ENCODE peak calls at places on chromosomes 4 and X, in six cellular contexts. L is SJSA1; O is GM04504; R is HFF-Myc; P is activated CD4-positive, alpha-beta T cell treated with anti-CD3 and anti-CD28 coated beads for 36 hours; G is dorsolateral prefrontal cortex. J is an unnamed sample.

GRCh38 chr4:153418114-153418513 is 48.0 kb upstream of the TMEM131L start:
- DNase-seq in L (no peak), O (no peak), R (no peak), P (no peak), G (no peak), J (no peak)

GRCh38 chrX:132751043-132751690 is 207.3 kb downstream of the HS6ST2 start:
- DNase-seq in L (no peak), O (no peak), R (no peak), P (no peak), G (no peak), J (no peak)

GRCh38 chr4:7262134-7262533 is 69.8 kb downstream of the SORCS2 start:
- DNase-seq in L (no peak), O (no peak), R (no peak), P (no peak), G (no peak), J (no peak)

GRCh38 chr4:17597517-17597916 is 16.9 kb upstream of the MED28 start:
- DNase-seq in L (no peak), O (no peak), R (no peak), P (peak; percentile 21), G (no peak), J (no peak)

GRCh38 chr4:107408968-107409367 is 311.1 kb downstream of the PAPSS1 start:
- DNase-seq in L (no peak), O (no peak), R (no peak), P (no peak), G (no peak), J (no peak)

GRCh38 chr4:55159851-55160250 is 34.5 kb upstream of the KDR start:
- DNase-seq in L (no peak), O (no peak), R (no peak), P (no peak), G (no peak), J (no peak)

GRCh38 chrX:152817082-152817744 is 13.3 kb downstream of the CETN2 start:
- DNase-seq in L (no peak), O (no peak), R (no peak), P (peak; percentile 42), G (peak; percentile 21), J (no peak)

GRCh38 chrX:38807873-38808272 is 6.6 kb downstream of the MID1IP1 start:
- DNase-seq in L (no peak), O (no peak), R (no peak), P (no peak), G (no peak), J (no peak)

GRCh38 chr4:30866444-30866843 is 146.3 kb downstream of the PCDH7 start:
- DNase-seq in L (no peak), O (no peak), R (no peak), P (no peak), G (no peak), J (no peak)

GRCh38 chr4:172996571-172997216 is 171.9 kb upstream of the GALNT7 start:
- DNase-seq in L (no peak), O (no peak), R (no peak), P (peak; percentile 10), G (no peak), J (no peak)

GRCh38 chr4:3760833-3761232 is 5.4 kb upstream of the ADRA2C start:
- DNase-seq in L (no peak), O (no peak), R (no peak), P (no peak), G (no peak), J (no peak)

GRCh38 chr4:85901500-85901899 is 426.6 kb downstream of the ARHGAP24 start:
- DNase-seq in L (no peak), O (peak; percentile 40), R (no peak), P (no peak), G (no peak), J (no peak)

GRCh38 chrX:150257348-150258175 is 105.6 kb upstream of the MAMLD1 start:
- DNase-seq in L (no peak), O (no peak), R (no peak), P (no peak), G (no peak), J (peak; percentile 54)

GRCh38 chr4:151530783-151531182 is 121.8 kb downstream of the FHIP1A start:
- DNase-seq in L (no peak), O (no peak), R (no peak), P (no peak), G (no peak), J (no peak)

GRCh38 chrX:20596856-20597255 is 330.1 kb upstream of the RPS6KA3 start:
- DNase-seq in L (no peak), O (no peak), R (no peak), P (no peak), G (no peak), J (no peak)

GRCh38 chr4:64738240-64738639 is 329.0 kb upstream of the TECRL start:
- DNase-seq in L (no peak), O (no peak), R (no peak), P (no peak), G (no peak), J (no peak)

GRCh38 chrX:153703036-153703370 is 15.3 kb downstream of the SLC6A8 start:
- DNase-seq in L (no peak), O (no peak), R (no peak), P (no peak), G (no peak), J (no peak)

GRCh38 chr4:73308286-73308685 is 49.7 kb upstream of the ANKRD17 start:
- DNase-seq in L (no peak), O (no peak), R (no peak), P (no peak), G (peak; percentile 10), J (no peak)

GRCh38 chr4:55445921-55446577 is 50.3 kb downstream of the TMEM165 start:
- DNase-seq in L (peak; percentile 60), O (peak; percentile 59), R (peak; percentile 22), P (no peak), G (no peak), J (no peak)

GRCh38 chr4:147453561-147454141 is 27.2 kb upstream of the EDNRA start:
- DNase-seq in L (no peak), O (no peak), R (peak; percentile 16), P (no peak), G (no peak), J (no peak)

GRCh38 chr4:139934336-139934735 is 219.6 kb downstream of the MAML3 start:
- DNase-seq in L (no peak), O (no peak), R (no peak), P (no peak), G (no peak), J (no peak)

GRCh38 chr4:183118585-183118984 is 19.5 kb downstream of the WWC2 start:
- DNase-seq in L (peak; percentile 87), O (peak; percentile 87), R (no peak), P (no peak), G (no peak), J (no peak)

GRCh38 chr4:53917719-53918118 is 146.7 kb downstream of the CHIC2 start:
- DNase-seq in L (no peak), O (no peak), R (no peak), P (no peak), G (no peak), J (no peak)

GRCh38 chr4:7905461-7905915 is 34.2 kb downstream of the AFAP1 start:
- DNase-seq in L (no peak), O (peak; percentile 85), R (peak; percentile 20), P (no peak), G (no peak), J (no peak)

GRCh38 chrX:112513154-112513553 is 166.6 kb downstream of the LHFPL1 start:
- DNase-seq in L (no peak), O (peak; percentile 2), R (no peak), P (no peak), G (no peak), J (no peak)

GRCh38 chr4:4761128-4761991 is 98.1 kb upstream of the MSX1 start:
- DNase-seq in L (no peak), O (no peak), R (no peak), P (peak; percentile 6), G (no peak), J (no peak)

GRCh38 chr4:3388461-3389185 is 53.1 kb upstream of the HGFAC start:
- DNase-seq in L (no peak), O (peak; percentile 74), R (peak; percentile 14), P (no peak), G (no peak), J (no peak)

GRCh38 chrX:29922607-29923006 is 292.8 kb upstream of the MAGEB2 start:
- DNase-seq in L (no peak), O (no peak), R (no peak), P (no peak), G (no peak), J (no peak)

GRCh38 chr4:31234494-31234893 is 514.3 kb downstream of the PCDH7 start:
- DNase-seq in L (no peak), O (no peak), R (no peak), P (no peak), G (no peak), J (no peak)

GRCh38 chrX:40109288-40110008 is 11.7 kb upstream of the BCOR start:
- DNase-seq in L (peak; percentile 65), O (no peak), R (no peak), P (no peak), G (no peak), J (no peak)

GRCh38 chrX:14015294-14015693 is 14.4 kb downstream of the GEMIN8 start:
- DNase-seq in L (no peak), O (no peak), R (no peak), P (no peak), G (no peak), J (no peak)

GRCh38 chrX:78769933-78770332 is 22.4 kb downstream of the LPAR4 start:
- DNase-seq in L (no peak), O (no peak), R (no peak), P (no peak), G (no peak), J (no peak)

GRCh38 chr4:89868999-89869589 is 25.6 kb upstream of the MMRN1 start:
- DNase-seq in L (no peak), O (no peak), R (no peak), P (no peak), G (no peak), J (no peak)

GRCh38 chr4:107548211-107548905 is 171.7 kb downstream of the PAPSS1 start:
- DNase-seq in L (no peak), O (no peak), R (peak; percentile 30), P (no peak), G (no peak), J (no peak)

GRCh38 chrX:48059296-48059639 is 12.2 kb downstream of the ZNF630 start:
- DNase-seq in L (no peak), O (no peak), R (no peak), P (no peak), G (no peak), J (no peak)

GRCh38 chr4:1408418-1408817 is 2.2 kb upstream of the NKX1-1 start:
- DNase-seq in L (no peak), O (no peak), R (no peak), P (no peak), G (no peak), J (no peak)

GRCh38 chrX:106919932-106920452 is at the start of gene CLDN2:
- DNase-seq in L (no peak), O (no peak), R (no peak), P (no peak), G (no peak), J (no peak)

GRCh38 chr4:8016527-8016926 is 76.9 kb upstream of the AFAP1 start:
- DNase-seq in L (no peak), O (no peak), R (no peak), P (no peak), G (no peak), J (no peak)

GRCh38 chr4:133147365-133147821 is 1.7 kb upstream of the PCDH10 start:
- DNase-seq in L (no peak), O (no peak), R (no peak), P (no peak), G (peak; percentile 10), J (no peak)

J was measured in osteocyte.